ENCODE peak calls at places on chromosomes 13 and 19, in four cellular contexts. One of them, this sample, is unnamed. For H3K4me1, the result is how much of the 10 kb centered on the place peaks cover.

GRCh38 chr13:20714563-20715339 is 11.3 kb downstream of the IL17D start:
- DNase-seq in sigmoid colon: peak
- DNase-seq in spleen: no peak
- DNase-seq in upper lobe of left lung: peak
- DNase-seq in this sample: no peak

GRCh38 chr13:65929436-65929835 is 1300.7 kb downstream of the PCDH9 start:
- DNase-seq in upper lobe of left lung: no peak
- DNase-seq in sigmoid colon: no peak
- DNase-seq in spleen: no peak
- DNase-seq in this sample: no peak

GRCh38 chr13:60754691-60755090 is 357.7 kb downstream of the TDRD3 start:
- DNase-seq in sigmoid colon: no peak
- DNase-seq in upper lobe of left lung: no peak
- DNase-seq in spleen: no peak
- DNase-seq in this sample: no peak

GRCh38 chr19:34324320-34324719 is 40.7 kb upstream of the GPI start:
- DNase-seq in sigmoid colon: peak
- DNase-seq in upper lobe of left lung: no peak
- DNase-seq in spleen: no peak
- DNase-seq in this sample: no peak

GRCh38 chr19:632228-633067 is 889 bp downstream of the POLRMT start:
- DNase-seq in upper lobe of left lung: peak
- DNase-seq in sigmoid colon: no peak
- DNase-seq in spleen: no peak
- DNase-seq in this sample: no peak

GRCh38 chr19:17614476-17614875 is 59.0 kb downstream of the COLGALT1 start:
- DNase-seq in spleen: no peak
- DNase-seq in sigmoid colon: no peak
- DNase-seq in upper lobe of left lung: no peak
- DNase-seq in this sample: no peak

GRCh38 chr13:42048625-42049453 is at the start of gene DGKH:
- DNase-seq in upper lobe of left lung: peak
- DNase-seq in spleen: peak
- DNase-seq in sigmoid colon: peak
- DNase-seq in this sample: peak

GRCh38 chr19:42497492-42498226 is 30.6 kb downstream of the CEACAM1 start:
- DNase-seq in spleen: no peak
- DNase-seq in sigmoid colon: no peak
- DNase-seq in upper lobe of left lung: no peak
- DNase-seq in this sample: peak

GRCh38 chr13:96744665-96745331 is 249.5 kb downstream of the OXGR1 start:
- DNase-seq in upper lobe of left lung: no peak
- DNase-seq in sigmoid colon: no peak
- DNase-seq in spleen: no peak
- DNase-seq in this sample: no peak

GRCh38 chr13:112931028-112931934 is 37.7 kb upstream of the MCF2L start:
- DNase-seq in upper lobe of left lung: no peak
- DNase-seq in spleen: no peak
- DNase-seq in sigmoid colon: peak
- DNase-seq in this sample: no peak

GRCh38 chr19:40549007-40549708 is 27.5 kb upstream of the SHKBP1 start:
- DNase-seq in sigmoid colon: peak
- DNase-seq in upper lobe of left lung: peak
- DNase-seq in spleen: peak
- DNase-seq in this sample: peak

GRCh38 chr19:2362970-2363300 is 2.9 kb downstream of the TMPRSS9 start:
- DNase-seq in spleen: no peak
- DNase-seq in sigmoid colon: no peak
- DNase-seq in upper lobe of left lung: no peak
- DNase-seq in this sample: no peak

GRCh38 chr19:12664406-12665280 is 1.9 kb downstream of the MAN2B1 start:
- DNase-seq in spleen: peak
- DNase-seq in upper lobe of left lung: peak
- DNase-seq in sigmoid colon: no peak
- DNase-seq in this sample: no peak

GRCh38 chr19:55537741-55538111 is 793 bp upstream of the SBK2 start:
- DNase-seq in upper lobe of left lung: no peak
- DNase-seq in sigmoid colon: no peak
- DNase-seq in spleen: no peak
- DNase-seq in this sample: no peak

GRCh38 chr19:34597596-34597995 is 79.4 kb downstream of the SCGB2B2 start:
- DNase-seq in sigmoid colon: no peak
- DNase-seq in upper lobe of left lung: no peak
- DNase-seq in spleen: no peak
- DNase-seq in this sample: no peak

GRCh38 chr13:106103779-106104178 is 431.7 kb downstream of the EFNB2 start:
- DNase-seq in spleen: no peak
- DNase-seq in upper lobe of left lung: no peak
- DNase-seq in sigmoid colon: no peak
- DNase-seq in this sample: no peak

GRCh38 chr13:24176351-24177101 is 16.0 kb downstream of the SPATA13 start:
- DNase-seq in sigmoid colon: no peak
- DNase-seq in spleen: no peak
- DNase-seq in upper lobe of left lung: no peak
- DNase-seq in this sample: no peak

GRCh38 chr13:27680465-27680864 is 58.8 kb downstream of the POLR1D start:
- DNase-seq in upper lobe of left lung: no peak
- DNase-seq in spleen: no peak
- DNase-seq in sigmoid colon: no peak
- DNase-seq in this sample: no peak

GRCh38 chr19:6276447-6276846 is 3.3 kb downstream of the MLLT1 start:
- DNase-seq in upper lobe of left lung: no peak
- DNase-seq in spleen: no peak
- DNase-seq in sigmoid colon: peak
- DNase-seq in this sample: no peak
- H3K4me1 ChIP-seq in upper lobe of left lung: half or more
- H3K4me1 ChIP-seq in spleen: half or more
- H3K4me1 ChIP-seq in sigmoid colon: half or more
- H3K4me1 ChIP-seq in this sample: half or more

DNA sequence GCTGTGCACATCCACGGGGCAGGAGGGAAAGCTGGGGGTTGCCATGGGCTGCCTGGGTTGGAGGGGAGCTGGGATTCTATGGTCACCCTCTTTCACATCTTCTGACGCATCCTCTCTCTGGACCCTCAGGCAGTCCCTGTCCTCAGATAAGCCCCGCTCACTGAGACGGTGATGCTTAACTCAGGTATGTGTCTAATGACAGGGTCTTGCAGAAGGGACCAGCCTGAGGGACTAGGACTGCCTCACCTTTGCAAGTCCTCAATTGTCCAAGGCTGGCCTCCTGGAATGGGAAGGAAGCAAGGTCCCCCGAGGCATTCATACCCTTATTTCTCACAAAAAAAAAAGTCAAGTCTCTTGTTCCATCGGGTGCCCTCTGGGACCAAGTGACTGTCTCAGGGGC is 37.7 kb upstream of the CCNE1 start:
- DNase-seq in spleen: no peak
- DNase-seq in upper lobe of left lung: no peak
- DNase-seq in sigmoid colon: no peak
- DNase-seq in this sample: no peak
- TF ChIP-seq POLR2A in spleen: no peak
- TF ChIP-seq POLR2A in upper lobe of left lung: no peak
- TF ChIP-seq POLR2A in sigmoid colon: no peak
- TF ChIP-seq POLR2A in this sample: no peak

DNA sequence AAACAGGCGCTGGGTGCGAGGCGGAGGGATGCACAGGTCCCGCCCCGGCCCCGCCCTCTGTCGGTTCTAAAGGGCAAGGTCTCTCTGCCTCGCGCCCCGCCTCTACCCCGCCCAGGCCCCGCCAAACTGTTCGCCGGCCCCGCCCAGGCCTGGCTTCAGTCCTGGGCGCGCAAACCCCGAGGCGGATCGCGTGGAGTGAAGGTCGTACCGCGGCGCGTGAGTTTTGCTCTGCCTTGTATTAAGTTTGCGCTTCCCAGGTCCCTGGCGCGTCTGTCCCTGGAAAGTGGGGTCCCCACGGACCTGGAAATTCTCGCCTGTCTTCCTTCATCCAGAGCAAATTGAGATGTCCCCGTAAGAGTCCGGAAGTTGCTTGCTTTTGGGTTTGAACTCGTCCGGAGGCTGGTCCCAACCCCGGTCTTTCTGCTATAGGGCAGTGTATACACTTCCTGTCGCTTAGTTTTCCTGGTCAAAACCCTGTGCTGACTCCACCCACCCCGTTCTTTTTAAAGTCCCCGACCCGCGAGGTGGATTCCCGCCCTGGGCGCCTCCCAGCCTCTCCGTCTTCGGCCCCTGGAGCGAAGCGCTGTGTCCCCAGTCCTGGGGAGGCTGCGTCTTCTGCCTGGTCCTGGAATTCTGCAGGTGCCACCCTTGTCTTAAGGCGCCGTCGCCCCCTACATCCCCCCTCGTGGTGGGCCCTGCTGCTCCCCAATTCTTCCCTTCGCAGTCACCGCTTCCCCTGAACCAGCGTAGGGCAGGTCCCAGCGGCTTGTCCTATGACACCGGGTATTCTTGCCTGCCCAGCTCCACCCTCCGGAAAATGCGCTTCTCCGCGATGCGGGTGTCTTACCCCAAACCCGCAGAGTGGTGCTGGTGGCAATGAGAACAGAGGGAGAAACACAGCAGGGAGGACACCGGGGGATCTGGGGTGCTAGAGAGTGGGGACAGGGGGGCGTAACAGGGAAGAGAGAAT is 8.6 kb downstream of the ZNF808 start:
- DNase-seq in upper lobe of left lung: peak
- DNase-seq in sigmoid colon: peak
- DNase-seq in spleen: peak
- DNase-seq in this sample: peak
- TF ChIP-seq POLR2AphosphoS5 in upper lobe of left lung: peak
- TF ChIP-seq POLR2AphosphoS5 in sigmoid colon: peak
- TF ChIP-seq POLR2AphosphoS5 in spleen: peak
- TF ChIP-seq POLR2AphosphoS5 in this sample: no peak

GRCh38 chr13:46665243-46665629 is 112.3 kb downstream of the LRCH1 start:
- DNase-seq in upper lobe of left lung: no peak
- DNase-seq in sigmoid colon: no peak
- DNase-seq in spleen: no peak
- DNase-seq in this sample: no peak

GRCh38 chr13:46662690-46663089 is 109.7 kb downstream of the LRCH1 start:
- DNase-seq in spleen: no peak
- DNase-seq in upper lobe of left lung: no peak
- DNase-seq in sigmoid colon: no peak
- DNase-seq in this sample: no peak

GRCh38 chr13:46663216-46663615 is 110.2 kb downstream of the LRCH1 start:
- DNase-seq in sigmoid colon: no peak
- DNase-seq in spleen: no peak
- DNase-seq in upper lobe of left lung: no peak
- DNase-seq in this sample: no peak

GRCh38 chr13:46663644-46664043 is 110.7 kb downstream of the LRCH1 start:
- DNase-seq in upper lobe of left lung: no peak
- DNase-seq in spleen: no peak
- DNase-seq in sigmoid colon: no peak
- DNase-seq in this sample: no peak

GRCh38 chr13:46664195-46664594 is 111.2 kb downstream of the LRCH1 start:
- DNase-seq in sigmoid colon: no peak
- DNase-seq in upper lobe of left lung: no peak
- DNase-seq in spleen: no peak
- DNase-seq in this sample: no peak
- H3K4me1 ChIP-seq in sigmoid colon: half or more
- H3K4me1 ChIP-seq in upper lobe of left lung: under half
- H3K4me1 ChIP-seq in spleen: under half
- H3K4me1 ChIP-seq in this sample: half or more

GRCh38 chr19:49149652-49150105 is 5.5 kb downstream of the HRC start:
- DNase-seq in upper lobe of left lung: no peak
- DNase-seq in spleen: no peak
- DNase-seq in sigmoid colon: peak
- DNase-seq in this sample: peak

GRCh38 chr19:49150944-49151243 is 4.3 kb downstream of the HRC start:
- DNase-seq in sigmoid colon: no peak
- DNase-seq in spleen: no peak
- DNase-seq in upper lobe of left lung: no peak
- DNase-seq in this sample: no peak

GRCh38 chr19:49147923-49148682 is 7.1 kb downstream of the HRC start:
- DNase-seq in upper lobe of left lung: no peak
- DNase-seq in sigmoid colon: no peak
- DNase-seq in spleen: no peak
- DNase-seq in this sample: no peak

GRCh38 chr19:49150106-49150943 is 4.9 kb downstream of the HRC start:
- DNase-seq in spleen: peak
- DNase-seq in upper lobe of left lung: peak
- DNase-seq in sigmoid colon: peak
- DNase-seq in this sample: peak

DNA sequence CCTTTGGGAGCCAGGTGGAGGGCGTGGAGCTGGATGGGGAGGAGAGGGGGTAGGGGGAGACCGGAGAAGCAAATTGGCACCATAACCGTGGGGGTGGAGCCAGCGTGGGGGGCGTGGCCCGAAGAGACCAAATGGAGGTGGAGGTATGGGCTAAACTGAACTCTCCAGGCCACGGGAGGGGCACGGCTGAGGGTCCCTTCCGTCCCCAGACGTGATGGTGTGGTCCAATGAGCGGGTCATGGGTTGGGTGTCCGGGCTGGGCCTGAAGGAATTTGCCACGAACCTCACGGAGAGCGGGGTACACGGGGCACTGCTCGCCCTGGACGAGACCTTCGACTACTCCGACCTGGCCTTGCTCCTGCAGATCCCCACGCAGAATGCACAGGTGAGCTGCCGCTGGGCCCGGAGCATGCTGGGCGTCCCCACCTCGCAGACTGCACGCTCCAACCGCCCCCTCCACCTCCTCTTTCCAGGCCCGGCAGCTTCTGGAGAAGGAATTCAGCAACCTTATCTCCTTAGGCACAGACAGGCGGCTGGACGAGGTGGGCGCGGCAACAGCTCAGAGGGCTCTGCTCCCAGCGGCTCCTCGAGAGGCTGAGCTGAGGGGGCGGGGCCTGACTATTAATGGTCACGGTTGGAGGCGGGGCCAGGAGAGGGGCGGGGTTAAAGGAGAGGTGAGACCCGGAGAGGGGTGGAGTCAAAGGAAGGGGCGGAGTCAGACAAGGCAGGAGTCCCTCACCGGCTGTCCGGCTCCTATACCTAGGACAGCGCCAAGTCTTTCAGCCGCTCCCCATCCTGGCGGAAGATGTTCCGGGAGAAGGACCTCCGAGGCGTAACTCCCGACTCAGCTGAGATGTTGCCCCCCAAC is 6.2 kb downstream of the HRC start:
- DNase-seq in spleen: peak
- DNase-seq in upper lobe of left lung: peak
- DNase-seq in sigmoid colon: peak
- DNase-seq in this sample: peak
- TF ChIP-seq POLR2A in spleen: no peak
- TF ChIP-seq POLR2A in upper lobe of left lung: no peak
- TF ChIP-seq POLR2A in sigmoid colon: peak
- TF ChIP-seq POLR2A in this sample: no peak

GRCh38 chr19:45473366-45474190 is 5.8 kb downstream of the FOSB start:
- DNase-seq in upper lobe of left lung: peak
- DNase-seq in sigmoid colon: no peak
- DNase-seq in spleen: no peak
- DNase-seq in this sample: no peak
- TF ChIP-seq POLR2AphosphoS5 in upper lobe of left lung: no peak
- TF ChIP-seq POLR2AphosphoS5 in sigmoid colon: no peak
- TF ChIP-seq POLR2AphosphoS5 in spleen: no peak
- TF ChIP-seq POLR2AphosphoS5 in this sample: no peak

This sample was measured in stomach.